ENCODE peak calls at places on chromosomes 3 and 15, in five cellular contexts. I, Z, X, V and B are unnamed samples.

GRCh38 chr3:14827776-14828175 is 9.0 kb downstream of the FGD5 start:
- DNase-seq in I (no peak), Z (no peak), X (no peak), V (no peak), B (no peak)

GRCh38 chr15:84982301-84982920 is 755 bp downstream of the PDE8A start:
- DNase-seq in I (peak), Z (peak), X (no peak), V (no peak), B (no peak)

GRCh38 chr3:190862209-190863118 is at the start of gene GMNC:
- DNase-seq in I (peak), Z (peak), X (no peak), V (peak), B (peak)

GRCh38 chr3:196207833-196208607 is 3.2 kb downstream of the ZDHHC19 start:
- DNase-seq in I (no peak), Z (peak), X (no peak), V (peak), B (no peak)

GRCh38 chr3:100149130-100149529 is 34.8 kb upstream of the FILIP1L start:
- DNase-seq in I (peak), Z (no peak), X (no peak), V (no peak), B (no peak)

GRCh38 chr3:186268616-186269448 is 93.2 kb downstream of the DGKG start:
- DNase-seq in I (no peak), Z (no peak), X (peak), V (peak), B (no peak)

GRCh38 chr3:9969632-9970019 is 17.0 kb downstream of the EMC3 start:
- DNase-seq in I (no peak), Z (no peak), X (no peak), V (no peak), B (no peak)

GRCh38 chr3:111864821-111865656 is 6.0 kb downstream of the PHLDB2 start:
- DNase-seq in I (no peak), Z (no peak), X (no peak), V (peak), B (no peak)

GRCh38 chr3:184546252-184546651 is 15.3 kb upstream of the EPHB3 start:
- DNase-seq in I (no peak), Z (no peak), X (no peak), V (no peak), B (no peak)

GRCh38 chr15:40002295-40002694 is 36.7 kb downstream of the SRP14 start:
- DNase-seq in I (no peak), Z (no peak), X (no peak), V (no peak), B (no peak)

GRCh38 chr3:31165399-31165860 is 271.0 kb upstream of the GADL1 start:
- DNase-seq in I (no peak), Z (no peak), X (no peak), V (no peak), B (no peak)

GRCh38 chr3:194396561-194396896 is 2.5 kb downstream of the GP5 start:
- DNase-seq in I (no peak), Z (no peak), X (no peak), V (peak), B (no peak)

GRCh38 chr3:133854971-133855370 is 40.7 kb downstream of the RAB6B start:
- DNase-seq in I (no peak), Z (no peak), X (no peak), V (no peak), B (peak)

GRCh38 chr3:11944052-11944673 is 60.0 kb upstream of the SYN2 start:
- DNase-seq in I (peak), Z (no peak), X (peak), V (peak), B (no peak)

GRCh38 chr15:40702077-40702476 is 7.1 kb downstream of the RAD51 start:
- DNase-seq in I (no peak), Z (no peak), X (no peak), V (peak), B (no peak)

GRCh38 chr3:94049267-94049666 is 13.4 kb downstream of the DHFR2 start:
- DNase-seq in I (no peak), Z (no peak), X (no peak), V (no peak), B (no peak)

GRCh38 chr3:39937315-39937714 is 127.9 kb downstream of the MYRIP start:
- DNase-seq in I (no peak), Z (no peak), X (no peak), V (no peak), B (peak)

GRCh38 chr15:77181305-77182074 is 110.6 kb upstream of the TSPAN3 start:
- DNase-seq in I (no peak), Z (no peak), X (no peak), V (no peak), B (no peak)

GRCh38 chr3:52820741-52821140 is 9.7 kb downstream of the ITIH4 start:
- DNase-seq in I (no peak), Z (peak), X (peak), V (peak), B (no peak)

GRCh38 chr3:1251282-1252060 is 158.6 kb downstream of the CNTN6 start:
- DNase-seq in I (no peak), Z (no peak), X (no peak), V (no peak), B (no peak)

GRCh38 chr3:171829841-171830559 is 13.1 kb upstream of the TMEM212 start:
- DNase-seq in I (peak), Z (no peak), X (peak), V (peak), B (peak)

GRCh38 chr3:115986555-115987207 is 363.4 kb downstream of the GAP43 start:
- DNase-seq in I (peak), Z (no peak), X (no peak), V (no peak), B (no peak)

GRCh38 chr3:125110876-125111480 is 55.2 kb upstream of the HEG1 start:
- DNase-seq in I (no peak), Z (no peak), X (no peak), V (no peak), B (no peak)

GRCh38 chr3:155744091-155744625 is 713 bp downstream of the PLCH1 start:
- DNase-seq in I (peak), Z (peak), X (peak), V (peak), B (peak)

GRCh38 chr3:16132190-16132589 is 42.3 kb upstream of the GALNT15 start:
- DNase-seq in I (no peak), Z (no peak), X (peak), V (no peak), B (no peak)

GRCh38 chr3:71218508-71218907 is 365.0 kb downstream of the FOXP1 start:
- DNase-seq in I (no peak), Z (no peak), X (no peak), V (no peak), B (no peak)

GRCh38 chr15:73282567-73283200 is 86.1 kb downstream of the HCN4 start:
- DNase-seq in I (no peak), Z (no peak), X (no peak), V (no peak), B (no peak)

GRCh38 chr3:120770891-120771290 is 28.3 kb downstream of the GTF2E1 start:
- DNase-seq in I (no peak), Z (no peak), X (no peak), V (no peak), B (no peak)

GRCh38 chr15:75578206-75578947 is 738 bp downstream of the PTPN9 start:
- DNase-seq in I (no peak), Z (no peak), X (peak), V (peak), B (peak)

GRCh38 chr3:123843668-123844067 is 40.5 kb downstream of the MYLK start:
- DNase-seq in I (no peak), Z (no peak), X (no peak), V (no peak), B (no peak)

GRCh38 chr15:99054025-99054387 is 46.4 kb upstream of the PGPEP1L start:
- DNase-seq in I (no peak), Z (no peak), X (no peak), V (peak), B (no peak)

GRCh38 chr15:47293763-47294162 is 423.5 kb upstream of the SEMA6D start:
- DNase-seq in I (no peak), Z (no peak), X (no peak), V (peak), B (no peak)

GRCh38 chr15:82936966-82937647 is 15.4 kb downstream of the HOMER2 start:
- DNase-seq in I (no peak), Z (no peak), X (no peak), V (peak), B (no peak)

GRCh38 chr3:94234177-94234788 is 171.4 kb downstream of the NSUN3 start:
- DNase-seq in I (peak), Z (no peak), X (peak), V (peak), B (peak)

GRCh38 chr3:159762981-159763465 is 225.6 kb upstream of the IL12A start:
- DNase-seq in I (peak), Z (peak), X (no peak), V (peak), B (no peak)

GRCh38 chr3:84077479-84077878 is 881.3 kb upstream of the CADM2 start:
- DNase-seq in I (no peak), Z (no peak), X (no peak), V (no peak), B (no peak)

GRCh38 chr15:99343208-99343607 is 91.9 kb downstream of the LRRC28 start:
- DNase-seq in I (no peak), Z (no peak), X (no peak), V (no peak), B (no peak)

GRCh38 chr15:44798815-44799214 is 62.5 kb downstream of the TRIM69 start:
- DNase-seq in I (no peak), Z (no peak), X (no peak), V (peak), B (no peak)